ENCODE peak calls at places on chromosomes 7 and 10, in four cellular contexts. U is GM12878, W is HepG2, F is K562. N is an unnamed sample.

GRCh38 chr7:114085592-114086490 is 167.0 kb upstream of the PPP1R3A start:
- DNase-seq in U (no peak), W (no peak), F (no peak), N (peak; percentile 69)

GRCh38 chr7:151340794-151341356 is 737 bp upstream of the NUB1 start:
- DNase-seq in U (no peak), W (no peak), F (no peak), N (no peak)

GRCh38 chr7:135251502-135252327 is 18.1 kb downstream of the STRA8 start:
- DNase-seq in U (peak; percentile 45), W (no peak), F (no peak), N (no peak)

GRCh38 chr10:5888843-5889623 is 660 bp downstream of the ANKRD16 start:
- DNase-seq in U (no peak), W (peak; percentile 25), F (peak; percentile 37), N (peak; percentile 51)

GRCh38 chr10:49162063-49162462 is 26.1 kb downstream of the TMEM273 start:
- DNase-seq in U (no peak), W (no peak), F (no peak), N (no peak)

GRCh38 chr10:68826764-68827591 is at the start of gene STOX1:
- DNase-seq in U (no peak), W (peak; percentile 43), F (peak; percentile 92), N (peak; percentile 81)

GRCh38 chr7:157467496-157468212 is 130.8 kb downstream of the DNAJB6 start:
- DNase-seq in U (no peak), W (no peak), F (peak; percentile 82), N (no peak)

GRCh38 chr7:127715272-127715671 is 63.3 kb downstream of the SND1 start:
- DNase-seq in U (no peak), W (no peak), F (no peak), N (no peak)

GRCh38 chr10:113007343-113007771 is 57.3 kb downstream of the TCF7L2 start:
- DNase-seq in U (no peak), W (peak; percentile 97), F (no peak), N (no peak)

GRCh38 chr10:128437786-128438350 is 311.6 kb upstream of the MKI67 start:
- DNase-seq in U (no peak), W (no peak), F (no peak), N (no peak)

GRCh38 chr10:125092564-125093031 is 67.8 kb downstream of the CTBP2 start:
- DNase-seq in U (no peak), W (no peak), F (no peak), N (no peak)

GRCh38 chr10:121596668-121597503 is 1.4 kb downstream of the FGFR2 start:
- DNase-seq in U (no peak), W (no peak), F (no peak), N (peak; percentile 58)

GRCh38 chr10:25813511-25813910 is 120.5 kb upstream of the MYO3A start:
- DNase-seq in U (no peak), W (no peak), F (no peak), N (no peak)

GRCh38 chr10:99730026-99730425 is 1.9 kb downstream of the COX15 start:
- DNase-seq in U (no peak), W (no peak), F (no peak), N (no peak)

GRCh38 chr7:90661290-90662151 is 65.4 kb downstream of the CDK14 start:
- DNase-seq in U (no peak), W (no peak), F (no peak), N (no peak)

GRCh38 chr7:70738080-70738479 is 393.9 kb upstream of the GALNT17 start:
- DNase-seq in U (no peak), W (no peak), F (no peak), N (peak; percentile 31)

GRCh38 chr7:30941582-30942310 is 22.0 kb upstream of the GHRHR start:
- DNase-seq in U (no peak), W (peak; percentile 20), F (no peak), N (no peak)

GRCh38 chr10:17479015-17479615 is 24.7 kb upstream of the ST8SIA6 start:
- DNase-seq in U (no peak), W (no peak), F (no peak), N (no peak)

GRCh38 chr10:124742418-124743187 is 1.6 kb downstream of the FAM53B start:
- DNase-seq in U (no peak), W (peak; percentile 57), F (peak; percentile 28), N (peak; percentile 52)

GRCh38 chr10:125857185-125857760 is 23.8 kb downstream of the DHX32 start:
- DNase-seq in U (no peak), W (no peak), F (no peak), N (no peak)

GRCh38 chr7:155840262-155840885 is 28.1 kb upstream of the SHH start:
- DNase-seq in U (no peak), W (no peak), F (no peak), N (no peak)

GRCh38 chr10:27297848-27298524 is 57.4 kb upstream of the ACBD5 start:
- DNase-seq in U (no peak), W (no peak), F (no peak), N (no peak)

GRCh38 chr7:130385600-130386066 is 5.3 kb downstream of the CPA1 start:
- DNase-seq in U (no peak), W (no peak), F (no peak), N (no peak)

GRCh38 chr10:33460461-33461294 is 126.2 kb upstream of the NRP1 start:
- DNase-seq in U (no peak), W (no peak), F (no peak), N (no peak)

GRCh38 chr7:5348134-5349004 is 65.6 kb downstream of the SLC29A4 start:
- DNase-seq in U (no peak), W (no peak), F (no peak), N (no peak)

GRCh38 chr7:74655785-74656420 is 1.6 kb upstream of the GTF2I start:
- DNase-seq in U (no peak), W (no peak), F (no peak), N (no peak)

GRCh38 chr10:71067098-71067760 is 145.1 kb upstream of the UNC5B start:
- DNase-seq in U (no peak), W (no peak), F (no peak), N (no peak)

GRCh38 chr10:71070741-71071140 is 141.6 kb upstream of the UNC5B start:
- DNase-seq in U (no peak), W (no peak), F (no peak), N (no peak)

GRCh38 chr10:71066600-71066999 is 145.8 kb upstream of the UNC5B start:
- DNase-seq in U (no peak), W (no peak), F (no peak), N (no peak)

GRCh38 chr10:71069909-71070666 is 142.3 kb upstream of the UNC5B start:
- DNase-seq in U (no peak), W (no peak), F (no peak), N (no peak)

DNA sequence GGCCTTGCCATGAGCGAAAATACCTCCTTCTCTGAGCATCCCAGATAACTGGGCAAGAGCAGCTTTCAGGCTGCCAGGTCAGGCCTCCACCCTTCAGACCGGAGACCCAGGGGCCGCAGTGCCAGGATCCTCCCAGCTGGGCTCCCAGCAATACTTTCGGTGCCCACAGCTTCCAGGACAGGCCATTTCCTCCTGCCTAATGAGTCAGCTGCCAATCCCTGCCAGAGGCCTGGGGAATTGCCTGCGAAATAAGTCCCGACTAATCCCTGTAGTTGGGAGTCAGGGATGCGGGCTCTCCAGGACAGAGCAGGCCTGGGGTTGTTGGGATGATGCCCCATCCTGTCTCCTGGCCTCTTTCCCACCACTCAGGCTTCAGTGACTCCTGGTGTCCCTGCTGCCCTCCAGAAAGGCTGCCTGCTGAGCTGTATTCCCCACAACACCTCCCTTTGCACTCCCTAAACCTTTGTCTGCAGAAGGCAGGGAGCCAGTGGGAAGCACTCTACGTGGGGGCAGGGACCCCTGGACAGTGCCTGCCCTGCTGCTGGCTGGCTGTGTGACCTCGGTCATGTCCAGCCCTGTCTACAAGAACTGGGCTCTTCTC is 143.5 kb upstream of the UNC5B start:
- DNase-seq in U (no peak), W (no peak), F (no peak), N (no peak)
- TF ChIP-seq SP1 in U (no peak), W (no peak), F (no peak), N (no peak)

GRCh38 chr7:84216477-84216876 is 21.9 kb upstream of the SEMA3A start:
- DNase-seq in U (no peak), W (no peak), F (no peak), N (no peak)

GRCh38 chr7:84218681-84219080 is 24.1 kb upstream of the SEMA3A start:
- DNase-seq in U (no peak), W (no peak), F (no peak), N (no peak)

GRCh38 chr7:84219310-84219709 is 24.7 kb upstream of the SEMA3A start:
- DNase-seq in U (no peak), W (no peak), F (no peak), N (no peak)
- TF ChIP-seq FOXM1 in U (no peak), W (no peak), F (no peak), N (no peak)

DNA sequence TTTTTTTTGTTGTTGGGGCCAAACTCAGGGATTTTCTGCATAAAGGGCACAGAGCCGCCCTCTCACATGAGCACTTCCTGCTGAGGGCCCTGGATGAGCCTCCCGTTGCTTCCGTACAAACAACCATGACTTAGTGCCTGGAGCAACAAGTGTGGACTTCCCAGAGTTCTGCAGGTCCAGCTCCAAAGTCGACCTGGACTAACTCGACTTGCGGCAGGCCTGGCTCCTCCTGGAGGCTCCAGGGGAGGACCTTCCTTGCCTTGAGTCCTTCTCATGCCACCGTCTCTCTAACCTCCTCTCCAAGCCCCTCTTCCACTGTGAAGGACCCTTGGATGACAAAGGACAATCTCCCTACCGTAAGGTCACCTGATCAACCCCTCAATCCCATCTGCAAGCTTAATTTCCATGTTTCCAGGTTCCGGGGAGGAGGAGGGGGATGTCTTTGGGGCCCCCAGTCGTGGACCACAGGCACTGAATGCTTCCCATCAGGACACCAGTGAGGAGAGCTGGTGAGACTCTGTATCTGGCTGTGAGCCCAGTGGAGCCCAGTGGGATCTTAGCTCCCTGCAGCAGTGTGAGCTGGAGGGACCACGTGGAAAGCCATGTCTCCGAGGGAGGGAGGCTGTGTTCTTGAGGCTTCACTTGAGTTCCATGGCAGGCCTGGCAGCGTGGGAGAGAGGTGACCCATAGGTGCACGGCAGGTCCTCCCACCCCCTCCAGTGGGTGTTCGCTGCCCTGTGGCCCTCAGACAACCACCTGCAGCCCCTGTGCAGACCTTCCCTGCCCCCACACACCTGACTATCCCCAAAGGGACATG is 199.5 kb upstream of the PPP2R2D start:
- DNase-seq in U (no peak), W (no peak), F (no peak), N (no peak)
- TF ChIP-seq SP1 in U (no peak), W (no peak), F (no peak), N (no peak)

GRCh38 chr10:79939969-79940368 is 8.9 kb downstream of the SFTPD start:
- DNase-seq in U (no peak), W (no peak), F (no peak), N (no peak)

GRCh38 chr10:79936625-79937255 is 12.2 kb downstream of the SFTPD start:
- DNase-seq in U (no peak), W (no peak), F (no peak), N (no peak)

GRCh38 chr10:79937661-79938226 is 11.2 kb downstream of the SFTPD start:
- DNase-seq in U (no peak), W (no peak), F (no peak), N (no peak)

GRCh38 chr10:79938728-79939380 is 10.1 kb downstream of the SFTPD start:
- DNase-seq in U (no peak), W (no peak), F (no peak), N (no peak)

DNA sequence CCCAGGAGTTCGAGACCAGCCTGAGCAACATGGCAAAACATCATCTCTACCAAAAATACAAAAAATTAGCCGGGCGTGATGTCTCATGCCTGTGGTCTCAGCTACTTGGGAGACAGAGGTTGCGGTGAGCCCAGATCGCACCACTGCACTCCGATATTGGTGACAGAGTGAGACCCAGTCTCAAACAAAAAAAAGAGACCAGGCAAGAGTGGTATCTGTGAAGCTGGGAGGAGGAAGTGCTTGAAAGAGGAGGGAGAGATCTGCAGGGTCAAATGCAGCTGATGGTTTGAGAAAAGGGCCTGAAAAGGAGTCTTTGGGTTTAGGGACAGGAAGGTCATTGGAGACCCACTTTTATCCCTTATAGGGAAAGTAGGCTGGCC is 11.7 kb downstream of the SFTPD start:
- DNase-seq in U (no peak), W (no peak), F (no peak), N (no peak)
- TF ChIP-seq FOXM1 in U (no peak), W (no peak), F (no peak), N (no peak)

GRCh38 chr10:13769926-13770325 is 183.2 kb downstream of the PRPF18 start:
- DNase-seq in U (no peak), W (no peak), F (no peak), N (no peak)
- TF ChIP-seq SP1 in U (no peak), W (no peak), F (no peak), N (no peak)